ENCODE peak calls at places on chromosomes 5 and 9, in seven cellular contexts. I is fibroblast of lung, T is breast epithelium, S is heart right ventricle, H is lower lobe of right lung, G is heart left ventricle, J is cardiac fibroblast. W is an unnamed sample.

GRCh38 chr9:97272072-97272471 is 35.4 kb upstream of the CCDC180 start:
- DNase-seq in I (no peak), T (no peak), S (no peak), H (no peak), G (no peak), J (no peak), W (no peak)

GRCh38 chr5:60417500-60418181 is 282.3 kb downstream of the DEPDC1B start:
- DNase-seq in I (no peak), T (no peak), S (no peak), H (no peak), G (no peak), J (no peak), W (no peak)

GRCh38 chr5:114467729-114468128 is 105.9 kb downstream of the KCNN2 start:
- DNase-seq in I (no peak), T (no peak), S (no peak), H (no peak), G (no peak), J (no peak), W (no peak)

GRCh38 chr9:95108777-95109176 is 208.7 kb downstream of the FANCC start:
- DNase-seq in I (no peak), T (no peak), S (no peak), H (no peak), G (no peak), J (no peak), W (no peak)

GRCh38 chr5:66142417-66142816 is 1.7 kb upstream of the SREK1 start:
- DNase-seq in I (no peak), T (no peak), S (no peak), H (no peak), G (no peak), J (no peak), W (no peak)

GRCh38 chr9:38006163-38006562 is 62.9 kb downstream of the SHB start:
- DNase-seq in I (no peak), T (no peak), S (no peak), H (no peak), G (peak), J (no peak), W (no peak)

GRCh38 chr5:152293189-152293588 is 111.9 kb downstream of the NMUR2 start:
- DNase-seq in I (no peak), T (no peak), S (no peak), H (no peak), G (no peak), J (no peak), W (no peak)

GRCh38 chr5:102611312-102611711 is 112.5 kb upstream of the SLCO6A1 start:
- DNase-seq in I (no peak), T (no peak), S (no peak), H (no peak), G (no peak), J (no peak), W (peak)

GRCh38 chr9:91073049-91073810 is 271.6 kb downstream of the SYK start:
- DNase-seq in I (no peak), T (no peak), S (no peak), H (peak), G (no peak), J (no peak), W (no peak)

GRCh38 chr9:81562221-81563019 is 126.9 kb downstream of the TLE1 start:
- DNase-seq in I (peak), T (peak), S (peak), H (no peak), G (peak), J (peak), W (peak)

GRCh38 chr5:168480601-168481000 is 5.7 kb upstream of the RARS1 start:
- DNase-seq in I (no peak), T (no peak), S (no peak), H (no peak), G (no peak), J (no peak), W (no peak)

GRCh38 chr5:137393196-137393993 is 105.7 kb downstream of the SPOCK1 start:
- DNase-seq in I (peak), T (no peak), S (no peak), H (no peak), G (no peak), J (peak), W (peak)

GRCh38 chr5:1384521-1384920 is 39.6 kb upstream of the CLPTM1L start:
- DNase-seq in I (no peak), T (no peak), S (no peak), H (peak), G (no peak), J (no peak), W (no peak)

GRCh38 chr5:96640696-96641095 is 21.5 kb upstream of the CAST start:
- DNase-seq in I (no peak), T (no peak), S (no peak), H (no peak), G (no peak), J (no peak), W (no peak)

GRCh38 chr5:178115136-178115834 is 2.0 kb downstream of the N4BP3 start:
- DNase-seq in I (no peak), T (no peak), S (no peak), H (no peak), G (no peak), J (no peak), W (no peak)

GRCh38 chr5:178113841-178114324 is 551 bp downstream of the N4BP3 start:
- DNase-seq in I (no peak), T (no peak), S (no peak), H (no peak), G (no peak), J (no peak), W (no peak)

GRCh38 chr5:178113141-178113787 is at the start of gene N4BP3:
- DNase-seq in I (peak), T (peak), S (peak), H (peak), G (peak), J (peak), W (peak)

GRCh38 chr5:178115835-178116405 is 2.6 kb downstream of the N4BP3 start:
- DNase-seq in I (no peak), T (no peak), S (no peak), H (no peak), G (no peak), J (no peak), W (no peak)

DNA sequence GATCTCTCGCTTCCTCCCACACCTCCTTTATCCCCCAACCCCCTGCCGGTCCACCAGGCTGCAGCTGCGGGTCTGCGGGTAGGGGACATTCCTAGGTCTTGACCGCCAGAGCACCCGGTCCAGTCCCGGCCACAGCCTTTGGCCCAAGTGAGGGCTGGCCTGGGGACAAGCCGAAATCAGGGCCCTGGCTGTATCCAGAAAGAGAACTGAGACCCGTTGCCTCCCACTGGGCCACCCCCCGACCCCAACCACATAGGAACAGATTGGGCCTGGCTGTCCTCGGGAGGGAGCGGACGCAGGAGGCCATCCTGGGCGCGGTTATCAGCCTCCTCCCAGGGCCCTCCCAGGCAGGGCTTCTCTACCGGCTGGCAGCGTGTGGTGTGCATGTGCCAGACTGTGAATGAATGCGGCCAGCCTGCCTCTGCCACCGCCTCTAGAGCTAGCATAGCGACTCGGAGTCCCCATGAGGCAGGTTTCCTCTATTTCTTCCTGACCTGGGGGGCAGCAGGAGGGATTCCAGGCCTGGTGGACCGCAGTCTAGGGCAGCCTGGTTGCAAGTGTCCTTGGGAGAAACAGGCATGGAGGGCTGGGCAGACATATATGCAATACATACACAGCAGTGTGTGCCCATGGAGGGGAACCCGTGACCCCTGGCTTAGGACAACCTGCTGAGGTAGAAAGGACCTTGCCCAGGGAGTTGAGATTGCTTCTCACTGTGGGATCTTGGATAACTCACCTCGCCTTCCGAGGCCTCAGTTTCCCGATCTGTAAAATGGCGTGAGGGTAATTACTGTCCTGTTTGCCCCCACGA is 1.2 kb downstream of the N4BP3 start:
- DNase-seq in I (no peak), T (no peak), S (no peak), H (no peak), G (no peak), J (no peak), W (no peak)
- H3K4me3 ChIP-seq in I (no peak), T (peak), S (peak), H (peak), G (peak), J (no peak), W (no peak)

DNA sequence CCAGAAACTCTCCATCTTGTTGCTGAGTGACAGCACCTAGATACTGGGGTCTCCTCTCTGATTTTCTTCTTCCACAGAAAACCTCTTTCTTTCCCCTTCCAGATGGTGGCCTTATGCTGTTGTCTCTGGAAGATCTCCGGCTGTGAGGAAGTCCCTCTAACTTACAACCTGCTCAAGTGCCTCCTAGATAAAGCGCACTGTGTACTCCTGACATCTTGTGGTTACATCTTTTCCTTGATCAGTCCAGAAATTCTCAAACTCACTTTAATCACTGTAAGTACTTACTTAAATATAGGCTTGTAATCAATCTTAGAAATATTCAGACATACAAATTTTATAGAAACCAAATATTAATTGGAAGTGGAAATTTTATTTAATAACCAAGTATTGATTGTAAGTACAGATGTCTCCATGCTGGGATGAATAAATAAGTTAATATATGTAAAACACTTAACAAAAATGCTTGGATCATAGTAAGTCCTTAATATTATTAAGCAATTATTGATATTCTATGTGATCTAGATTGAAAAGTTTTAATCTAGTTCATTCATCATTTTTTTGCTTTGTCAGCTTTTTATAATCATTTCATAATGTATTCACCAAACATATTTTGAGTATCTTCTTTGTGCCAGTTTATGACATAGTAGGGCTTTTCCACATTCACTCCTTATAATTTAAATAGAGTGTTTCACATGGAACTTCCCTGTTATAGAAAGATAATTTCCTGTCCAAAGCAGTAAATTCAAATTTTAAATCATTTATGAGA is 1381.4 kb upstream of the CDH6 start:
- DNase-seq in I (no peak), T (no peak), S (no peak), H (no peak), G (no peak), J (no peak), W (no peak)
- TF ChIP-seq CTCF in I (no peak), T (no peak), S (no peak), H (no peak), G (no peak), J (no peak), W (no peak)

GRCh38 chr5:163532203-163532892 is 26.9 kb downstream of the MAT2B start:
- DNase-seq in I (no peak), T (no peak), S (no peak), H (no peak), G (no peak), J (no peak), W (no peak)

GRCh38 chr5:163534476-163535172 is 29.2 kb downstream of the MAT2B start:
- DNase-seq in I (no peak), T (no peak), S (no peak), H (no peak), G (peak), J (no peak), W (no peak)

GRCh38 chr5:163533229-163533628 is 27.8 kb downstream of the MAT2B start:
- DNase-seq in I (no peak), T (no peak), S (no peak), H (no peak), G (no peak), J (no peak), W (no peak)

GRCh38 chr5:163531272-163531671 is 25.9 kb downstream of the MAT2B start:
- DNase-seq in I (no peak), T (no peak), S (no peak), H (no peak), G (no peak), J (no peak), W (no peak)

GRCh38 chr5:163535290-163535689 is 29.9 kb downstream of the MAT2B start:
- DNase-seq in I (no peak), T (no peak), S (no peak), H (no peak), G (peak), J (no peak), W (no peak)
- H3K4me3 ChIP-seq in I (no peak), T (no peak), S (no peak), H (no peak), G (no peak), J (no peak), W (no peak)

DNA sequence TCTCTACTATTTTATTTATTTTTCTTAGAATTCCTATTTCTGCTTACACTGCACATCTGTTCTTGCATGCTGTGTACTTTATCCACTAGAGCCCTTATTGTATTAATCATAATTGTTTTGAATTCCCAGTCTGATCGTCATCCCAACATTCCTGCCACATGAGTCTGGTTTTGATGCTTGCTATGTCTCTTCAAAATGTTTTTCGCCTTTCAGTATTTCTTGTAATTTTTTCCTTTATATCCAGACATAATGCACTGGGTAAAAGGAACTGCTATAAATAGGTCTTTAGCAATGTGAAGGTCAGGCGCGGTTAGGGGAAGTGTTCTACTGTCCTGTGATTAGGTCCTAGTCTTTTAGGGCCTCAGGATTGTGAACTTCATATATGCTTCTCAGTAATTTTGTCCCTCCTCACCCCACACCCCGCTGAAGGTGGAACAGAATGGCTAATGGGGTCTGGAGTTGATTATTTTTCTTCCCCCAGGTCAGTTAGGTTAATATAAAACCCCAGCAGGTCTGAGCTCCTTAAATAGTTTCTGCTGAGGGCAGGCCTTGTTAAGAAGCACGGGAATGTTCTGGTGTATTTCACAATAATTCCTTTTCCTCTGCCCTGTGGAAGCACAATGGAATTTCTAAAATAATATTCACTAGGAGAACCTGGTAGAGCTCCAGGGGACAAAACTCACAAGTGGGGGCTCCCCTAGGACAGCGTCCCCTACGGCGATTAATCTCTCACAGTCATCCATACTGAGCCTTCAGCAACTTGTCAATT is 146.6 kb upstream of the TUT7 start:
- DNase-seq in I (peak), T (no peak), S (no peak), H (no peak), G (no peak), J (peak), W (peak)
- TF ChIP-seq CTCF in I (no peak), T (no peak), S (no peak), H (no peak), G (no peak), J (no peak), W (no peak)

GRCh38 chr5:17309462-17309861 is 92.0 kb downstream of the BASP1 start:
- DNase-seq in I (no peak), T (no peak), S (no peak), H (no peak), G (no peak), J (no peak), W (no peak)
- H3K4me3 ChIP-seq in I (no peak), T (no peak), S (no peak), H (no peak), G (no peak), J (no peak), W (no peak)

GRCh38 chr9:93379051-93379450 is 72.4 kb upstream of the FAM120A start:
- DNase-seq in I (no peak), T (no peak), S (no peak), H (no peak), G (no peak), J (no peak), W (no peak)
- TF ChIP-seq CTCF in I (peak), T (no peak), S (no peak), H (no peak), G (no peak), J (peak), W (peak)